ENCODE peak calls at places on chromosomes 4 and X, in four cellular contexts. L is nephron progenitor cell, O is brain microvascular endothelial cell, I is cardiac fibroblast. V is an unnamed sample.

GRCh38 chrX:11382935-11383334 is 89.7 kb downstream of the AMELX start:
- DNase-seq in L (no peak), O (no peak), I (no peak), V (no peak)

GRCh38 chrX:153499876-153500275 is 5.1 kb downstream of the BGN start:
- DNase-seq in L (no peak), O (no peak), I (no peak), V (no peak)

GRCh38 chr4:124713213-124713592 is 671 bp upstream of the ANKRD50 start:
- DNase-seq in L (peak; percentile 61), O (peak; percentile 64), I (peak; percentile 85), V (peak; percentile 61)

GRCh38 chr4:147090486-147090885 is 144.8 kb upstream of the TTC29 start:
- DNase-seq in L (no peak), O (no peak), I (no peak), V (no peak)

GRCh38 chr4:41236046-41236445 is 20.7 kb upstream of the UCHL1 start:
- DNase-seq in L (no peak), O (no peak), I (no peak), V (no peak)

GRCh38 chr4:78885598-78885997 is 53.6 kb downstream of the PAQR3 start:
- DNase-seq in L (no peak), O (no peak), I (no peak), V (no peak)

GRCh38 chr4:26248647-26249046 is 72.2 kb upstream of the RBPJ start:
- DNase-seq in L (no peak), O (peak; percentile 65), I (peak; percentile 71), V (peak; percentile 67)

GRCh38 chr4:184506527-184507121 is 32.3 kb upstream of the IRF2 start:
- DNase-seq in L (peak; percentile 8), O (no peak), I (no peak), V (no peak)

GRCh38 chrX:71098302-71098701 is 2.7 kb downstream of the FOXO4 start:
- DNase-seq in L (peak; percentile 51), O (no peak), I (peak; percentile 63), V (no peak)

GRCh38 chr4:54784188-54784671 is 126.5 kb downstream of the KIT start:
- DNase-seq in L (no peak), O (peak; percentile 89), I (peak; percentile 93), V (peak; percentile 60)

GRCh38 chr4:55758081-55758480 is 61.5 kb upstream of the EXOC1L start:
- DNase-seq in L (no peak), O (no peak), I (no peak), V (no peak)

GRCh38 chrX:3582421-3582820 is 131.0 kb downstream of the PRKX start:
- DNase-seq in L (no peak), O (no peak), I (no peak), V (no peak)

GRCh38 chr4:184897807-184898388 is 72.1 kb upstream of the ACSL1 start:
- DNase-seq in L (no peak), O (no peak), I (no peak), V (no peak)

GRCh38 chr4:79227896-79228295 is 98.0 kb downstream of the NAA11 start:
- DNase-seq in L (no peak), O (no peak), I (peak; percentile 76), V (no peak)

GRCh38 chr4:152304220-152304619 is 231.7 kb downstream of the FBXW7 start:
- DNase-seq in L (no peak), O (no peak), I (no peak), V (no peak)

GRCh38 chrX:727738-728621 is 97.4 kb downstream of the SHOX start:
- DNase-seq in L (peak; percentile 53), O (no peak), I (no peak), V (no peak)

GRCh38 chr4:137601924-137602323 is 69.6 kb upstream of the PCDH18 start:
- DNase-seq in L (no peak), O (no peak), I (no peak), V (no peak)

GRCh38 chrX:1734806-1735205 is 119.9 kb downstream of the ASMT start:
- DNase-seq in L (no peak), O (no peak), I (no peak), V (no peak)

GRCh38 chr4:180810581-180810980 is 1432.6 kb upstream of the TENM3 start:
- DNase-seq in L (no peak), O (no peak), I (peak; percentile 23), V (no peak)

GRCh38 chrX:137747231-137747630 is 181.3 kb downstream of the ZIC3 start:
- DNase-seq in L (no peak), O (no peak), I (no peak), V (no peak)

GRCh38 chrX:131895807-131896206 is 127.3 kb upstream of the STK26 start:
- DNase-seq in L (no peak), O (no peak), I (no peak), V (no peak)

GRCh38 chr4:78629991-78630541 is 78.5 kb downstream of the ANXA3 start:
- DNase-seq in L (no peak), O (no peak), I (no peak), V (no peak)

GRCh38 chr4:12723849-12724447 is 760.2 kb downstream of the RAB28 start:
- DNase-seq in L (no peak), O (no peak), I (peak; percentile 43), V (no peak)
- TF ChIP-seq CTCF in L (no peak), O (no peak), I (no peak), V (no peak)

GRCh38 chr4:40119344-40119743 is 62.7 kb downstream of the N4BP2 start:
- DNase-seq in L (no peak), O (no peak), I (no peak), V (no peak)
- TF ChIP-seq CTCF in L (no peak), O (no peak), I (no peak), V (no peak)

DNA sequence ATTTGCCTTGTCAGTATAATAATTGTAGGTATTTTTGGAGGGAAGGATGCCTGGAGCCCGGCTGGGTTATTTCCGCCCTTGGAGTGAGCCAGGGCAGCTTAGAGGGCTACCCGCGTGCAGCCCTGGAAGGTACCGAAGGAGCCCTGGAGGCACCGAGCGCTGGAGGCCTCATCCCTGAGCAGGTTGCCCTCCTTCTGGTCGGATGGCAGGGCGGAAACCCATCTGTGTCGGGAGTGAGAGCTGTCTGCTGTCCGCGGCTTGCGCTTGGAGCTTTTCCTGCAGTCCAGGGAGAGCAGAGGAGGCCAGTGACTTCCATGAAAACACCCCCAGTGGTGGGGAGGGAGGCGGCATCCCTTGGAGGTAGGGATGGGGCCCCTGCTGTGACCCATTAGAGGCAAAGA is 122.1 kb downstream of the TBL1X start:
- DNase-seq in L (no peak), O (no peak), I (no peak), V (no peak)
- TF ChIP-seq CTCF in L (no peak), O (no peak), I (no peak), V (no peak)

GRCh38 chr4:22897520-22898108 is 204.9 kb downstream of the GBA3 start:
- DNase-seq in L (peak; percentile 48), O (no peak), I (peak; percentile 33), V (peak; percentile 0)
- TF ChIP-seq CTCF in L (peak; percentile 81), O (peak; percentile 76), I (peak; percentile 68), V (peak; percentile 73)

GRCh38 chr4:128512161-128512560 is 224.5 kb upstream of the PGRMC2 start:
- DNase-seq in L (no peak), O (no peak), I (no peak), V (peak; percentile 57)
- TF ChIP-seq CTCF in L (no peak), O (no peak), I (no peak), V (no peak)

DNA sequence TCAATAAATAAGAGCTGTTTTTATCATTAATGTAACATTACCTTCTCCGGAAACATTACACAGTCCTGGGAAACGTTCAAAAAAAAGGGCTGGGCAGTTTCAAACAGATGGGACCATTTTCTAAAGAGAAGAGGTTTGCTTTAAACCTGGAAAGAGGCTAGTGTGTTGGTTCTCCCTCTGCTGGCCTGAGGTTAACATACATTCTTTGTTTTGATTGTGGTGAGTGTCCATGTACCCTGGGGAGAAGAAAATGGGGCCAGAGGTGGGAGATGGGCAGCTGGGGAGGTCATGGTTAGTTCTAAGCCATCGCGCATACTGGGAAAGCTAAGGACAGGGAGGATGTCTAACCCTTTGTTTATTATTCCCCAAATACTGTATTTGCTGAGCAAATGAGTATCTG is 194.7 kb downstream of the CPEB2 start:
- DNase-seq in L (peak; percentile 12), O (peak; percentile 66), I (peak; percentile 57), V (no peak)
- TF ChIP-seq CTCF in L (peak; percentile 39), O (peak; percentile 69), I (peak; percentile 53), V (peak; percentile 34)

GRCh38 chr4:120056249-120056648 is 10.4 kb downstream of the MAD2L1 start:
- DNase-seq in L (no peak), O (no peak), I (peak; percentile 53), V (no peak)
- TF ChIP-seq CTCF in L (no peak), O (no peak), I (peak; percentile 19), V (peak; percentile 35)

GRCh38 chr4:154082760-154083530 is 294.1 kb upstream of the SFRP2 start:
- DNase-seq in L (no peak), O (no peak), I (peak; percentile 3), V (no peak)
- TF ChIP-seq CTCF in L (peak; percentile 33), O (peak; percentile 70), I (peak; percentile 42), V (peak; percentile 19)

DNA sequence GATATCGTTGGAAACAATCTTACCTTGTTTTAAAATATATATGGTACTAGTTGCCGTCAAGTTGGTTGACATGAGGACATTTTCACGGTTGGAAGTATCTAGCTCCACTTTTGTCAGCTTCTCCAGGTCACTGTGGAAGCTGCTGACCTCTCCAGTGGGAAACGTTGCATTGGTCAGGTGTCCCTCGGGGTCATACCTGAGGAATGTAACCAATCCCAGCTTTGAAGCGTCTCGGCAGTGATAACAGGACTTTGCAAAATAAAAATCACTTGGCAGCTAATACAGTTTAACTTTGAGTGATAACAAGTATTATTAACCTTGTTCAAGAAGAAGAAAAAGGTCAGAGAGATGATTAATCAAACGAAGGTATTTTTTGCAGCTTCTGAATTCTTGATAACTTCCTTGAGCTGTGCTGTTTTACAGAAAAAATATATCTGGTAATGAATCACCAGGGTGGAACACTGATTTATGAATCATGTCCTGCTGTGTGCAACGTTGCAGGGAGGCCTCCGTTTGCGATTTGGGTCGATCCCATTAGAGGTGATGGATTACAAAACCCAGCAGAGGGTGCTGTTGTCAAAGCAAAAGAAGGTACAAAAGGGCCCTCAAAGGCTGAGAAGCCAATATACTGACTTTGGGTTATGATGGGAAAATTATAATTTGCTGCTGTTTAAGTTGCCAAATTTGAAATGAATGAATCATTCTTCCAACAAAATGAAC is 60.1 kb downstream of the SH2D1A start:
- DNase-seq in L (peak; percentile 66), O (peak; percentile 70), I (peak; percentile 68), V (peak; percentile 29)
- TF ChIP-seq CTCF in L (peak; percentile 64), O (peak; percentile 60), I (peak; percentile 37), V (peak; percentile 53)

DNA sequence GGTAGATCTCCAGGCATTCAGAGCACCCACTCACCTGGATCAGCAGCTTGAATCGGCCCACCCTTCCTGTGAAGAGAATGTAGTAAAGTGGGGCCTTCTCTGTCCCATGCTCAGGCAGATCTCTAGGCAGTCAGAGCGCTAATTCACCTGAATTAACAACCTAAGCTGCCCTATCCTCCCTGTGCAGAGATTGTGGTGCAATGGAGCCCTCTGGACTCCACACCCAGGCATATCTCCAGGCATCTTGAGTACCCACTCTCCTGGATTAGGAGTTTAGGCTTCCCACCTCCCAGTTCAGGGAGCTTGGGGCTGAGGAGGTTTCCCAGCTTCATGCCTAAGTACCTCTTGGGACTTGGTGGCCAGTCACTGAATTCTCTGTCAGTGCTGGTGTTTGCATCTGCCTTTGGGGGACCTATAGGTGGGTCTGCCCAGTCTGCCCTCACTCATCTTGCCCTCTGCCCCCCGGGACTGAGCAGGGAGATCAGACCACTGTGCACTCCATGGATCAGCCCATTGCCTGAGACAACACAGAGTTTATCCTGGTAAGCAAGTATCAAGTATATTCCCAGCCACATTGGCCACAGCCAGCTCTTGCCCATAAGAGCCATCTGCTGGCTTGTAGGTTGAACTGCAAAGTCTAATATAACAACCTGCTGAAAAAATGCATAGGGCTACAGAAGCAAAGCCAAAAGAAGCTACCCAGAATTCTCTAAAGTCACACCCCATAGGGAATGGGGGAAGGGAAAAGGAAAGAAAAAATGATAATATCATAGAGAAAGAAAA is 372.9 kb downstream of the KLHL13 start:
- DNase-seq in L (peak; percentile 2), O (no peak), I (no peak), V (no peak)
- TF ChIP-seq CTCF in L (peak; percentile 23), O (peak; percentile 23), I (no peak), V (peak; percentile 13)

V was measured in AG09319.